ENCODE peak calls at places on chromosomes 5 and 9, in five cellular contexts. C is stomach, T is GM12878, D is ovary, L is HepG2. O is an unnamed sample. For H3K27me3 and H3K4me1, the result is how much of the 10 kb centered on the place peaks cover.

GRCh38 chr9:129328357-129329103 is 150.5 kb upstream of the IER5L start:
- DNase-seq in D (no peak), C (no peak), L (no peak), T (no peak), O (no peak)

GRCh38 chr9:134564431-134565170 is 77.0 kb upstream of the COL5A1 start:
- DNase-seq in C (peak), T (no peak), D (peak), L (no peak), O (no peak)

GRCh38 chr5:127588368-127588767 is 60.5 kb upstream of the CTXN3 start:
- DNase-seq in D (no peak), T (no peak), L (no peak), C (no peak), O (no peak)

GRCh38 chr5:54703091-54703490 is 185.5 kb downstream of the SNX18 start:
- DNase-seq in C (no peak), D (peak), T (no peak), L (no peak), O (peak)

GRCh38 chr9:70421020-70421271 is 6.5 kb upstream of the KLF9 start:
- DNase-seq in L (no peak), T (no peak), D (no peak), C (no peak), O (no peak)

GRCh38 chr9:10048994-10049393 is 563.8 kb downstream of the PTPRD start:
- DNase-seq in D (no peak), L (no peak), C (no peak), T (no peak), O (no peak)

GRCh38 chr9:87857948-87858335 is 24.7 kb upstream of the SPATA31E1 start:
- DNase-seq in T (no peak), C (no peak), L (no peak), D (no peak), O (no peak)

GRCh38 chr9:117771162-117771561 is 67.0 kb downstream of the TLR4 start:
- DNase-seq in C (no peak), T (no peak), L (no peak), D (no peak), O (no peak)

GRCh38 chr5:148306446-148306845 is 5.8 kb upstream of the SPINK7 start:
- DNase-seq in D (no peak), C (no peak), T (no peak), L (no peak), O (no peak)

GRCh38 chr9:103999375-104000062 is 94.6 kb upstream of the SMC2 start:
- DNase-seq in T (no peak), D (no peak), C (no peak), L (no peak), O (no peak)

GRCh38 chr5:14821721-14822120 is 49.9 kb downstream of the ANKH start:
- DNase-seq in D (no peak), C (no peak), T (no peak), L (no peak), O (no peak)

GRCh38 chr9:3962467-3962866 is 337.4 kb downstream of the GLIS3 start:
- DNase-seq in D (no peak), C (no peak), T (no peak), L (peak), O (no peak)

GRCh38 chr9:5557606-5558587 is 47.6 kb downstream of the PDCD1LG2 start:
- DNase-seq in D (no peak), L (no peak), T (no peak), C (no peak), O (no peak)

GRCh38 chr5:129115680-129116079 is 21.1 kb downstream of the ISOC1 start:
- DNase-seq in C (no peak), L (no peak), D (no peak), T (no peak), O (no peak)

GRCh38 chr5:113382736-113383135 is 52.1 kb downstream of the TSSK1B start:
- DNase-seq in T (no peak), L (no peak), C (no peak), D (no peak), O (no peak)

GRCh38 chr9:2053883-2054845 is 39.0 kb downstream of the SMARCA2 start:
- DNase-seq in C (peak), T (peak), L (no peak), D (no peak), O (peak)

GRCh38 chr9:85715587-85715986 is 26.2 kb downstream of the AGTPBP1 start:
- DNase-seq in L (no peak), T (peak), D (no peak), C (no peak), O (no peak)

GRCh38 chr9:131111186-131111853 is 14.1 kb upstream of the NUP214 start:
- DNase-seq in C (no peak), L (no peak), D (no peak), T (no peak), O (no peak)

GRCh38 chr9:124354364-124355031 is 60.7 kb downstream of the PSMB7 start:
- DNase-seq in L (no peak), T (no peak), C (no peak), D (no peak), O (no peak)

GRCh38 chr5:167987490-167988270 is 303.8 kb upstream of the WWC1 start:
- DNase-seq in C (no peak), D (no peak), T (no peak), L (no peak), O (no peak)

GRCh38 chr5:72517961-72518690 is 10.9 kb upstream of the ZNF366 start:
- DNase-seq in L (peak), C (peak), T (no peak), D (no peak), O (peak)

GRCh38 chr9:130451509-130452388 is 7.0 kb downstream of the ASS1 start:
- DNase-seq in T (no peak), C (peak), D (peak), L (peak), O (peak)

GRCh38 chr5:51172853-51173635 is 210.2 kb upstream of the ISL1 start:
- DNase-seq in L (no peak), D (no peak), T (no peak), C (no peak), O (no peak)

GRCh38 chr9:90035471-90035870 is 430.7 kb downstream of the GADD45G start:
- DNase-seq in C (no peak), T (no peak), D (no peak), L (no peak), O (no peak)

GRCh38 chr9:86730165-86730928 is 217.0 kb downstream of the GAS1 start:
- DNase-seq in D (no peak), L (no peak), C (no peak), T (no peak), O (no peak)

GRCh38 chr5:56078271-56078670 is 83.5 kb upstream of the IL6ST start:
- DNase-seq in C (no peak), L (no peak), T (no peak), D (no peak), O (no peak)

GRCh38 chr5:73369283-73369682 is 79.3 kb downstream of the FOXD1 start:
- DNase-seq in T (no peak), L (no peak), D (no peak), C (no peak), O (no peak)

DNA sequence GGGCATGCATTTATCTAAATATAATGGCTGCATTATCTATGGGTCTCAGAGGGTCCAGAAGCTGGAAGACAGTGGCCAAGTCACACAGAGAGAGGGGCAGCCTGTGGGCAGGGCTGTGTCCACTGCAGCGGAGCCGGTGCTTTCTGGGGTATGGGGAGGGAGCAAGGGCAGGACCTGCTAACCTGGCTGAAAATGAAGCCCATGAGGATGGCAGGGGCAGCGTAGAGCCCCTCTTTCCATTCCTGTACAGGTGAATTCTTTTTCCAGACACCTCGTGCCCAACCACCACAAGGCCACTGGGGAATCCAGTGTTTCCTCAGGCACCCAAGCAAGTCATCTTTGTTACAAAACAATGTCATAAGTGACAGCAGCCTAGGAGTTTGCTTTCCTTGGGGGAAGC is 305.9 kb upstream of the IRX4 start:
- DNase-seq in L (no peak), T (no peak), C (no peak), D (no peak), O (no peak)
- H3K27me3 ChIP-seq in L (under half), T (under half), C (under half), D (under half), O (under half)

DNA sequence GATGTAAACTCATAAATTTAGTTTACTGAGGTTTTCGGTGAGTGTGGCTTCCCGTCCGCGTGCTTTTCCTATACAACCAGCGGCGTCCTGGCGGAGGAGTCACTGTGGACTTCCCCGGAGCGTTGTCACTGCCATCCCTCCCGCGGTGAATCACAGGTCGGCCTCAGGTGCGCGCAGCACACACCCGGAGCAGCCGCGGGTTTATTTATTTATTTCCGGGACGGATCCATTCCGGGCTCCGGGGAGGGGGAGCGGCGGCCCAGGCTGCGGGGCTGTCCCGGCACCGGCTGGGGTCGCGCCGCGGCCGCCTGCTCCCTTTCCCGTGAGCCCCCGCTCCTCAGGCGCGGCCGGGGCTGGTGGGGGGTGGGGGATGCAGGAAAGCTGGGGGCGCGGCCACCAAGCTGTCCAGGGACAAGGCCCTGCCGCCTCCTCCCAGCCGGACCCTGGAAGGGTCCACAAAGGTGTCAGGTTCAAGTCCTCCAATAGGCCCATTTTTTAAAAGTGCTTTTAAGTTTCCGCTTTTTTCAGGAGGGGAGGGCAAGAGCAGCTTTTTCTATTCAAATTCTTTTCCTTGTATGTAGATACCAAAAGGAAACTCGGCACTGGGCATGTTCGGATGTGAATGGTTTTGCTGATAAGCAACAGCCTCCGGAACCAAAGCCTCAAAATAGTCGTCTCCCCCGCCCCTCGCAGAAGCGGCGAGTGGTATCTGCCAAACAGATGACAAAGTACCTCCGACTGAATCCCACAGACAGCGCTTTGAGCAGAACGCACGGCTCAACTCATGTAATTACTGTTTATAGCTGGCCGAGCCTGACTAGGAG is 192.5 kb downstream of the CD180 start:
- DNase-seq in L (peak), D (peak), T (peak), C (peak), O (peak)
- TF ChIP-seq EP300 in L (peak), D (no peak), T (no peak), C (no peak), O (no peak)

GRCh38 chr5:1476967-1477310 is 31.7 kb upstream of the SLC6A3 start:
- DNase-seq in L (no peak), C (no peak), D (no peak), T (no peak), O (no peak)
- H3K4me1 ChIP-seq in L (under half), C (under half), D (under half), T (under half), O (under half)

GRCh38 chr5:114471529-114471928 is 109.7 kb downstream of the KCNN2 start:
- DNase-seq in C (no peak), T (no peak), L (no peak), D (no peak), O (no peak)
- H3K27me3 ChIP-seq in C (under half), T (under half), L (under half), D (under half), O (under half)